ENCODE peak calls at places on chromosome 18, in five cellular contexts. L is SK-N-SH, Z is GM12878, D is K562, X is HepG2. C is an unnamed sample.

GRCh38 chr18:22475426-22476100 is 57.8 kb upstream of the CTAGE1 start:
- DNase-seq in L (no peak), Z (no peak), D (no peak), X (no peak), C (no peak)

GRCh38 chr18:36901277-36901701 is 72.4 kb downstream of the KIAA1328 start:
- DNase-seq in L (no peak), Z (no peak), D (peak), X (no peak), C (no peak)

GRCh38 chr18:76475450-76476203 is 19.4 kb downstream of the ZNF516 start:
- DNase-seq in L (peak), Z (no peak), D (no peak), X (no peak), C (no peak)

GRCh38 chr18:5998166-5998881 is 103.0 kb upstream of the TMEM200C start:
- DNase-seq in L (no peak), Z (no peak), D (no peak), X (peak), C (no peak)

GRCh38 chr18:10403675-10404074 is 50.8 kb upstream of the APCDD1 start:
- DNase-seq in L (no peak), Z (no peak), D (no peak), X (no peak), C (no peak)

GRCh38 chr18:13874558-13874957 is 40.8 kb downstream of the MC2R start:
- DNase-seq in L (no peak), Z (no peak), D (no peak), X (no peak), C (no peak)

GRCh38 chr18:67511840-67512239 is 4.7 kb downstream of the DSEL start:
- DNase-seq in L (no peak), Z (no peak), D (no peak), X (no peak), C (no peak)

GRCh38 chr18:32074206-32074605 is 17.5 kb upstream of the RNF138 start:
- DNase-seq in L (no peak), Z (no peak), D (no peak), X (no peak), C (no peak)

GRCh38 chr18:2515408-2515807 is 55.9 kb downstream of the METTL4 start:
- DNase-seq in L (no peak), Z (no peak), D (no peak), X (no peak), C (peak)
- TF ChIP-seq ZBTB33 in L (peak), Z (no peak), D (no peak), X (no peak), C (no peak)

GRCh38 chr18:58263055-58263732 is 219.2 kb downstream of the NEDD4L start:
- DNase-seq in L (no peak), Z (no peak), D (peak), X (no peak), C (peak)
- H2AFZ ChIP-seq in L (peak), Z (peak), D (peak), X (no peak), C (no peak)

GRCh38 chr18:75320506-75320905 is 107.0 kb downstream of the SMIM21 start:
- DNase-seq in L (no peak), Z (no peak), D (no peak), X (no peak), C (no peak)

GRCh38 chr18:75324211-75324610 is 103.3 kb downstream of the SMIM21 start:
- DNase-seq in L (no peak), Z (no peak), D (no peak), X (no peak), C (no peak)

GRCh38 chr18:75319905-75320304 is 107.6 kb downstream of the SMIM21 start:
- DNase-seq in L (no peak), Z (no peak), D (no peak), X (no peak), C (no peak)

GRCh38 chr18:75322206-75322605 is 105.3 kb downstream of the SMIM21 start:
- DNase-seq in L (no peak), Z (no peak), D (no peak), X (no peak), C (no peak)

GRCh38 chr18:75321431-75321830 is 106.1 kb downstream of the SMIM21 start:
- DNase-seq in L (no peak), Z (no peak), D (no peak), X (no peak), C (no peak)
- TF ChIP-seq ZBTB33 in L (no peak), Z (no peak), D (no peak), X (no peak), C (no peak)

GRCh38 chr18:58257461-58257860 is 213.4 kb downstream of the NEDD4L start:
- DNase-seq in L (no peak), Z (no peak), D (peak), X (no peak), C (no peak)
- H2AFZ ChIP-seq in L (no peak), Z (no peak), D (peak), X (no peak), C (no peak)

GRCh38 chr18:74521068-74521725 is 13.1 kb upstream of the CNDP1 start:
- DNase-seq in L (no peak), Z (no peak), D (no peak), X (no peak), C (no peak)
- TF ChIP-seq ZBTB33 in L (no peak), Z (no peak), D (no peak), X (no peak), C (no peak)

DNA sequence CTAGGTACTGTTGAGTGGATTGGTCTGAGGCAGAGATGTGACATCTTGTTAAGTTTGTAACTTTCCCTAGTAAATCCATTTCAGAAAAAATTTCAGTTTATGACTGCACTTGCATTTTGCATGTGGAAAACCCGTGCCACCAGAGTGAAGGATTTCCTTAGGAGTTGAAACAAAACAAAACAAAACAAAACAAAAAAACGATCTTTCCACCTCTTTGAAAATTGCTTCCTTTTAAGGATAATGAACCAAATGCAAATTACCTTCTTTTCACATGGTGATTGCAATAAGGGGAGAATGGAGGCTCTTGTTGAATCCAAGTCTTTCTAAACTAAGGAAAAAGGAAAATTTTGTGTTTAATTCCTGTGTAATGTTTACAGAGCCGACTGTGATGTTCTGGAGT is 43.2 kb downstream of the PHLPP1 start:
- DNase-seq in L (no peak), Z (no peak), D (no peak), X (no peak), C (no peak)
- H2AFZ ChIP-seq in L (no peak), Z (no peak), D (no peak), X (no peak), C (no peak)

GRCh38 chr18:54222922-54223567 is 1.4 kb downstream of the MBD2 start:
- DNase-seq in L (no peak), Z (peak), D (no peak), X (peak), C (peak)
- TF ChIP-seq ZBTB33 in L (no peak), Z (no peak), D (no peak), X (no peak), C (no peak)

GRCh38 chr18:2050016-2050415 is 521.3 kb downstream of the METTL4 start:
- DNase-seq in L (no peak), Z (no peak), D (no peak), X (no peak), C (no peak)
- H2AFZ ChIP-seq in L (no peak), Z (no peak), D (no peak), X (no peak), C (no peak)

DNA sequence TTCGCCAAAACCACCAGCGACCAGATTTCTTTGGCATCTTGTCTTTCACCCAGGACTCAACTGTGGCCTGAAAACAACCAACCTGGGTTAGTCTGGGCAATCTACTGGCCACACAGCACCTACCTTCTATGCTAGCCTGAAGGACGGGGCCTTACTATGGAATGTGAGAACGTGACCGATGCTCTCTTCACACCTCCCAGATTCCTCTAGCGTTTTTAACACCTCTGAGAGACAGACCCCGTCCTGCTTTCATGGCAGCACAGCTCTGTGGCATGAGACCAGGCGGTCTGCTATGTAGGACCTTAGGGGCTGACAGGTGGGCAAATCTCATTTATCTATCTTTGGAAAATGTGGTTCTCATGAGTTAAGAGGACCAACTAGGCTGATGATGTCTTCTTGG is 80.9 kb downstream of the EMILIN2 start:
- DNase-seq in L (no peak), Z (no peak), D (no peak), X (no peak), C (no peak)
- TF ChIP-seq ZBTB33 in L (no peak), Z (no peak), D (no peak), X (no peak), C (no peak)